ENCODE peak calls at places on chromosomes 2 and 18, in five cellular contexts. Y is RWPE2, Z is stomach, Q is esophagus squamous epithelium, I is breast epithelium. F is an unnamed sample. For H3K9me3, the result is how much of the 10 kb centered on the place peaks cover.

GRCh38 chr2:85635636-85636035 is 19.6 kb downstream of the USP39 start:
- DNase-seq in Y (no peak), Z (no peak), Q (no peak), I (no peak), F (no peak)

GRCh38 chr2:50065845-50066244 is 911.5 kb upstream of the FSHR start:
- DNase-seq in Y (no peak), Z (no peak), Q (no peak), I (no peak), F (no peak)

GRCh38 chr2:224086226-224086911 is 47.3 kb upstream of the SERPINE2 start:
- DNase-seq in Y (peak), Z (no peak), Q (no peak), I (no peak), F (no peak)

GRCh38 chr2:157227592-157227991 is 29.9 kb upstream of the GALNT5 start:
- DNase-seq in Y (no peak), Z (no peak), Q (no peak), I (no peak), F (no peak)

GRCh38 chr2:119841550-119841949 is 81.8 kb downstream of the PTPN4 start:
- DNase-seq in Y (no peak), Z (no peak), Q (no peak), I (no peak), F (no peak)

GRCh38 chr2:39563572-39563971 is 102.1 kb upstream of the TMEM178A start:
- DNase-seq in Y (no peak), Z (no peak), Q (no peak), I (no peak), F (no peak)

GRCh38 chr2:239195318-239195871 is 205.4 kb downstream of the HDAC4 start:
- DNase-seq in Y (no peak), Z (peak), Q (no peak), I (no peak), F (no peak)

GRCh38 chr2:68278169-68278568 is 25.8 kb upstream of the PPP3R1 start:
- DNase-seq in Y (no peak), Z (no peak), Q (no peak), I (no peak), F (no peak)

GRCh38 chr2:20433249-20433648 is 13.6 kb upstream of the RHOB start:
- DNase-seq in Y (no peak), Z (no peak), Q (no peak), I (no peak), F (peak)

GRCh38 chr2:101120124-101120996 is 30.8 kb downstream of the TBC1D8 start:
- DNase-seq in Y (peak), Z (peak), Q (peak), I (peak), F (no peak)

GRCh38 chr18:55458456-55459238 is 129.3 kb downstream of the TCF4 start:
- DNase-seq in Y (no peak), Z (no peak), Q (no peak), I (no peak), F (no peak)

GRCh38 chr18:26090130-26091046 is at the start of gene SS18:
- DNase-seq in Y (peak), Z (peak), Q (peak), I (peak), F (peak)

GRCh38 chr18:41326311-41326710 is 628.7 kb upstream of the PIK3C3 start:
- DNase-seq in Y (no peak), Z (no peak), Q (no peak), I (no peak), F (no peak)

GRCh38 chr2:188983427-188984101 is 9.4 kb downstream of the COL3A1 start:
- DNase-seq in Y (no peak), Z (no peak), Q (no peak), I (no peak), F (no peak)

GRCh38 chr2:238174701-238175100 is 15.9 kb downstream of the ERFE start:
- DNase-seq in Y (no peak), Z (no peak), Q (no peak), I (no peak), F (no peak)

GRCh38 chr18:69787825-69788547 is 159.7 kb downstream of the CD226 start:
- DNase-seq in Y (no peak), Z (no peak), Q (no peak), I (no peak), F (no peak)

GRCh38 chr2:98458667-98459380 is 14.2 kb downstream of the INPP4A start:
- DNase-seq in Y (no peak), Z (no peak), Q (no peak), I (no peak), F (peak)

GRCh38 chr2:11417946-11418585 is 47.9 kb downstream of the E2F6 start:
- DNase-seq in Y (no peak), Z (no peak), Q (no peak), I (no peak), F (no peak)
- TF ChIP-seq CTCF in Y (peak), Z (no peak), Q (peak), I (no peak), F (no peak)

DNA sequence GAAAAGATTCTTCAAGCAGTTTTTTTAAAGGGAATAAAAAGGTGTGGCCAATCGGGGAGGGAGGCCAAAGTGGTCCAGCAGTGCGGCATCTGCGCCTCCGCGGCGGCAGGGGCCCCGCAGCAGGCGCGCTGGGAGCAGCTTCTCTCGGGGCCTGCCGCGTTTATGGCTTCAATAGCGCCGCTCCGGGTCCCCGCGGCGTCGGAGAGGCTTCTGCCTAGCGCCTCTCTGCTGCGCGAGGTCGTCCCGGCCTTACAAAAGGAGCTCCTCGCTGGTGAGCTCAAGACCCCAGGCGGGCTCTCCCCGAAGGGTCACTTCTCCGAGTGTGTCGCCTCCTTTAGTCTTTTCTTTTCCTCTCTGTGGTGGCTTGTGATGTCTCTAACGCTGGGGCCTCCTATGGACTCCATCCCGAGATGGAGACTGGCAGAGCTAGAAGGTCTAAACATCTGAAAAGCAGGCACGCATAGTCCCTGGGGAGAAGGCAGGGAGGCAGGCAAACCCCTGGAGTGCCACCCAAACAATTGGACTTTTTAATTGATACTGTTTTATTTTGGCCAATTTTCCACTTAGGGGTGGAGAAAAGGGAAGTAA is 67.1 kb downstream of the SUMO1 start:
- DNase-seq in Y (no peak), Z (no peak), Q (no peak), I (no peak), F (no peak)
- H3K4me3 ChIP-seq in Y (no peak), Z (peak), Q (peak), I (no peak), F (peak)

GRCh38 chr18:49443837-49444236 is 16.6 kb downstream of the DYM start:
- DNase-seq in Y (no peak), Z (no peak), Q (no peak), I (no peak), F (no peak)

GRCh38 chr18:49444599-49444998 is 15.8 kb downstream of the DYM start:
- DNase-seq in Y (no peak), Z (no peak), Q (no peak), I (no peak), F (no peak)

GRCh38 chr18:49446481-49446880 is 14.0 kb downstream of the DYM start:
- DNase-seq in Y (no peak), Z (no peak), Q (no peak), I (no peak), F (no peak)

DNA sequence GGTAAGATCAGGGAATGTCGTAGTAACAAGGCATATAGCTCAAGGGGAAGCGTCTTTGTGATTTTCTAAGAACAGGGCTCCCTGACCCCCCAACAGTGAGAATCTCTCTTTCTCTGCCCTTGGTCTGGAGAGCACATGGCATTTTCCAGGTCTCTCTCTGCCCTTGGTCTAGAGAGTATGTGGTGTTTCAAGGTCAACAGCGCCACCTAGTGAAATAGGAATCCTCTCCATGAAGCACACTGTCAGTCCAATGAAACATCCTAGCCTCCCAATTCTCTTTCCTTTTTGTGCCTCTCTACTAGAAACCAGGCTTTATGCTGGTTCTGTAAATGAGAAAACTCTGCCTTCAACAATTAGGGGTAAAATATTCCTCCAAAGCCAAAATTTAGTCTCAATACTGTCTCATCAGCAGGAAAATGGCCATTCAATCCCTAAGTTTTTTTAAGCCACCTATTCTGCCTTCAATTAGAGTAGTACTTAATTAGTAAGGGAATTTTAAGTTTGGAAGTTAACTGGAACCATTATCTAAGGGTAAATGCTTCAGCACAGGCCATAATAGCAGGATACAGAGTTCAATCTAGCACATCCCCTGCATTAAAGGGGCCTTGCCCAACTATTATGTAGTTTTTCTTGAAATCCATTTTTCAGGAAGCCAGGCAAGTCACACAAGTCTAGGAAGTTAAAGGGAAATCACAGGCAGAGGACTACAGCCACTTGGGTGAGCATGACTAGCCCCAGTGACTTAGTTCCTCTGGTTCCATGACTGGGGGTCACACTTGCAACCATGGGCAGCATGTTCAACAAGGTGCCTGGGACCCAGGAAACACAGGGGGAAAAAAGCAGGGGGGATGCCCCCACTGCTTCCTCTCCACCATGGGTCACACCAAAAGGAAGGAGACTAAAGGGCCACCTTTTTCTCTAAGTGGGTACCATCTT is 12.4 kb downstream of the DYM start:
- DNase-seq in Y (no peak), Z (no peak), Q (no peak), I (no peak), F (no peak)
- H3K9me3 ChIP-seq in Y (under half), Z (under half), Q (under half), I (half or more), F (under half)

GRCh38 chr2:56192664-56193305 is 9.0 kb downstream of the CCDC85A start:
- DNase-seq in Y (no peak), Z (no peak), Q (no peak), I (no peak), F (no peak)

GRCh38 chr2:56195563-56195962 is 11.8 kb downstream of the CCDC85A start:
- DNase-seq in Y (no peak), Z (no peak), Q (no peak), I (no peak), F (no peak)

DNA sequence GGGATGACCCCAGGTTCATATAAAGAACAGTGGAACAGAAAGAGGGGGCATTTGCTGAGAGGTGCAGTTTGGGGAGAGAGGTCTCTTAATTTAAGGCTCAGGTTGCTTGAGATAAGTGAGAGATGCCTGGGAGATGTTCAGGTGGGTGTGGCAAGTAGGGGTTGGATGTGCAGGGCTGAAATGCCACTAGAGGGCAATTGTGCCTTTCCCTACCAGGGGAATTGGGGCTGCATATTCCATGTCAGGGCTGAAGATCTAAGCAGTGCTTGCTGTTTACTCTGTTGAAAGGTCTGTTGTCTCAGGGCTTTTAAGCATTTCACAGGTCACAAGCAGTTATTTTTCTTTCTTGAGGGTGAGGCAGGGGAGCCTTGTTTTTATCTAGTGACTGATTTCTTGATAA is 7.8 kb downstream of the CCDC85A start:
- DNase-seq in Y (no peak), Z (no peak), Q (no peak), I (no peak), F (no peak)
- TF ChIP-seq CTCF in Y (peak), Z (no peak), Q (no peak), I (no peak), F (no peak)

GRCh38 chr2:25262288-25262687 is 79.4 kb downstream of the DNMT3A start:
- DNase-seq in Y (no peak), Z (no peak), Q (no peak), I (no peak), F (no peak)

GRCh38 chr2:25257032-25257455 is 84.7 kb downstream of the DNMT3A start:
- DNase-seq in Y (no peak), Z (no peak), Q (no peak), I (no peak), F (no peak)

GRCh38 chr2:25257931-25258771 is 83.6 kb downstream of the DNMT3A start:
- DNase-seq in Y (no peak), Z (no peak), Q (no peak), I (no peak), F (no peak)

GRCh38 chr2:25258814-25259743 is 82.6 kb downstream of the DNMT3A start:
- DNase-seq in Y (no peak), Z (no peak), Q (no peak), I (no peak), F (no peak)

DNA sequence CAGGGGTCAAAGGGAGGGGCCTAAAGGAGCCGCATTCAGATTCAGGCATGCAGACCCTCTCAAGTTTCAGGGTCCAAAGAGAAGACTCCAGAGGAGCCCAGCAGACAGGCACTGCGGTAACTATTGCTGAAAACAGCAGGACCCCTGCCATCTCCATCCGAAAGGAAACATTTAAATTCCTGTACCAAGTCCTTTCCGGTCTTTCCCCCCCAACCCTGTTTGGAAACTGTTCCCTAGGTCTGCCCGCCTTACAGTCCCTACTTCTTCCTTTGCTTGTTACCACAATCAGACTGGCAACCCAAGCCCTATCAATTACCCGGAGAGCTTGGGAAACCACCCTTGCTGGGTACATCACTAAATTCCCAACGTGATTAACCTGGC is 82.0 kb downstream of the DNMT3A start:
- DNase-seq in Y (no peak), Z (no peak), Q (no peak), I (no peak), F (no peak)
- H3K4me3 ChIP-seq in Y (no peak), Z (no peak), Q (no peak), I (no peak), F (no peak)

GRCh38 chr2:95332036-95332435 is 34.9 kb downstream of the KCNIP3 start:
- DNase-seq in Y (no peak), Z (no peak), Q (no peak), I (no peak), F (no peak)

GRCh38 chr2:95334916-95335641 is 37.9 kb downstream of the KCNIP3 start:
- DNase-seq in Y (no peak), Z (no peak), Q (no peak), I (no peak), F (no peak)

GRCh38 chr2:95331606-95332005 is 34.5 kb downstream of the KCNIP3 start:
- DNase-seq in Y (no peak), Z (no peak), Q (no peak), I (no peak), F (no peak)

GRCh38 chr2:95333056-95333455 is 35.9 kb downstream of the KCNIP3 start:
- DNase-seq in Y (no peak), Z (no peak), Q (no peak), I (no peak), F (no peak)

GRCh38 chr2:95333888-95334338 is 36.8 kb downstream of the KCNIP3 start:
- DNase-seq in Y (peak), Z (no peak), Q (no peak), I (peak), F (no peak)
- H3K9me3 ChIP-seq in Y (under half), Z (under half), Q (under half), I (under half), F (under half)

GRCh38 chr2:108853421-108853820 is 66.8 kb downstream of the CCDC138 start:
- DNase-seq in Y (no peak), Z (no peak), Q (no peak), I (no peak), F (no peak)
- TF ChIP-seq CTCF in Y (no peak), Z (no peak), Q (no peak), I (no peak), F (no peak)

GRCh38 chr18:37317486-37317885 is 248.1 kb downstream of the CELF4 start:
- DNase-seq in Y (no peak), Z (no peak), Q (no peak), I (no peak), F (no peak)
- H3K4me3 ChIP-seq in Y (no peak), Z (no peak), Q (no peak), I (no peak), F (no peak)